ENCODE peak calls at places on chromosomes 13 and 19, in seven cellular contexts. Z is fibroblast of the conjunctiva; E is activated T-helper 1 cell treated with Interleukin-2 at 50 U/mL for 16 hours; P is activated CD8-positive, alpha-beta memory T cell treated with anti-CD3 and anti-CD28 coated beads for 1 hour; W is effector CD8-positive, alpha-beta T cell; Q is stimulated activated CD8-positive, alpha-beta memory T cell treated with anti-CD3 and anti-CD28 coated beads, Interleukin-15, amount 100 ng/mL, for 24 hours; S is NCI-H526. Y is an unnamed sample.

GRCh38 chr19:11964496-11964857 is 363 bp upstream of the ZNF763 start:
- DNase-seq in Z (no peak), E (no peak), P (no peak), W (no peak), Q (no peak), S (peak), Y (no peak)

GRCh38 chr13:75399168-75399878 is 82.6 kb downstream of the TBC1D4 start:
- DNase-seq in Z (no peak), E (no peak), P (no peak), W (no peak), Q (no peak), S (no peak), Y (no peak)

GRCh38 chr19:19444694-19445155 is 39.2 kb downstream of the GATAD2A start:
- DNase-seq in Z (no peak), E (no peak), P (no peak), W (no peak), Q (no peak), S (no peak), Y (no peak)

GRCh38 chr13:99140831-99141230 is 59.8 kb upstream of the UBAC2 start:
- DNase-seq in Z (no peak), E (no peak), P (no peak), W (no peak), Q (no peak), S (no peak), Y (no peak)

GRCh38 chr13:105452895-105453294 is 1082.6 kb downstream of the EFNB2 start:
- DNase-seq in Z (no peak), E (no peak), P (no peak), W (no peak), Q (no peak), S (no peak), Y (no peak)

GRCh38 chr13:27359203-27359821 is 65.1 kb upstream of the GTF3A start:
- DNase-seq in Z (peak), E (peak), P (peak), W (peak), Q (no peak), S (peak), Y (peak)

GRCh38 chr13:103291693-103292572 is 225.7 kb upstream of the SLC10A2 start:
- DNase-seq in Z (no peak), E (no peak), P (no peak), W (no peak), Q (no peak), S (no peak), Y (no peak)

GRCh38 chr13:46211521-46212351 is at the start of gene LRRC63:
- DNase-seq in Z (peak), E (peak), P (peak), W (peak), Q (peak), S (peak), Y (peak)

GRCh38 chr19:13130886-13131490 is 12.9 kb downstream of the NACC1 start:
- DNase-seq in Z (no peak), E (no peak), P (no peak), W (no peak), Q (no peak), S (no peak), Y (no peak)

GRCh38 chr13:36385471-36385870 is 39.3 kb upstream of the SPART start:
- DNase-seq in Z (no peak), E (no peak), P (no peak), W (no peak), Q (no peak), S (no peak), Y (no peak)

GRCh38 chr13:36369268-36370107 is 23.3 kb upstream of the SPART start:
- DNase-seq in Z (no peak), E (no peak), P (no peak), W (no peak), Q (no peak), S (no peak), Y (no peak)